ENCODE peak calls at places on chromosomes 2 and 18, in seven cellular contexts. V, Y, M, I, E, A and U are unnamed samples.

GRCh38 chr2:74290466-74291216 is 52.6 kb downstream of the SLC4A5 start:
- DNase-seq in V (no peak), Y (no peak), M (no peak), I (no peak), E (peak), A (no peak), U (no peak)

GRCh38 chr2:144004742-144005141 is 515.2 kb downstream of the ZEB2 start:
- DNase-seq in V (no peak), Y (no peak), M (no peak), I (no peak), E (no peak), A (no peak), U (no peak)

GRCh38 chr2:218476676-218477075 is 57.8 kb downstream of the VIL1 start:
- DNase-seq in V (peak), Y (peak), M (no peak), I (no peak), E (no peak), A (peak), U (no peak)

GRCh38 chr18:39751161-39751560 is 2185.6 kb upstream of the CELF4 start:
- DNase-seq in V (no peak), Y (no peak), M (no peak), I (no peak), E (no peak), A (no peak), U (no peak)

GRCh38 chr2:236661064-236661761 is 91.6 kb downstream of the ACKR3 start:
- DNase-seq in V (no peak), Y (no peak), M (no peak), I (no peak), E (no peak), A (peak), U (no peak)

GRCh38 chr2:224284134-224284946 is 117.6 kb downstream of the FAM124B start:
- DNase-seq in V (no peak), Y (no peak), M (no peak), I (no peak), E (peak), A (peak), U (no peak)

GRCh38 chr2:183033951-183034350 is 4.3 kb downstream of the NCKAP1 start:
- DNase-seq in V (no peak), Y (no peak), M (no peak), I (no peak), E (no peak), A (no peak), U (no peak)

GRCh38 chr2:153575171-153575853 is 96.8 kb upstream of the RPRM start:
- DNase-seq in V (no peak), Y (no peak), M (no peak), I (no peak), E (no peak), A (no peak), U (no peak)

GRCh38 chr2:166239548-166239947 is 111.7 kb upstream of the SCN1A start:
- DNase-seq in V (no peak), Y (no peak), M (no peak), I (no peak), E (no peak), A (peak), U (peak)

GRCh38 chr2:20326163-20326780 is 24.4 kb downstream of the PUM2 start:
- DNase-seq in V (peak), Y (peak), M (no peak), I (no peak), E (peak), A (peak), U (peak)

GRCh38 chr18:10514082-10514481 is 11.7 kb upstream of the NAPG start:
- DNase-seq in V (no peak), Y (no peak), M (no peak), I (no peak), E (no peak), A (no peak), U (no peak)

GRCh38 chr2:48927355-48927754 is 171.8 kb upstream of the LHCGR start:
- DNase-seq in V (no peak), Y (no peak), M (no peak), I (no peak), E (no peak), A (no peak), U (no peak)

GRCh38 chr2:60873381-60873780 is 8.0 kb upstream of the REL start:
- DNase-seq in V (no peak), Y (no peak), M (no peak), I (no peak), E (no peak), A (no peak), U (no peak)

GRCh38 chr2:215540646-215541045 is 104.8 kb upstream of the FN1 start:
- DNase-seq in V (no peak), Y (no peak), M (no peak), I (no peak), E (no peak), A (peak), U (peak)

GRCh38 chr2:119126650-119127049 is 31.9 kb downstream of the C1QL2 start:
- DNase-seq in V (no peak), Y (no peak), M (no peak), I (no peak), E (peak), A (no peak), U (no peak)

GRCh38 chr2:71223767-71224333 is 3.1 kb downstream of the PAIP2B start:
- DNase-seq in V (peak), Y (peak), M (no peak), I (no peak), E (peak), A (peak), U (no peak)

GRCh38 chr18:23982154-23983071 is 32.1 kb upstream of the TTC39C start:
- DNase-seq in V (peak), Y (peak), M (no peak), I (peak), E (no peak), A (peak), U (peak)

GRCh38 chr2:127932199-127932877 is 46.6 kb upstream of the AMMECR1L start:
- DNase-seq in V (no peak), Y (no peak), M (no peak), I (no peak), E (no peak), A (peak), U (peak)

GRCh38 chr2:130920417-130921030 is 83.8 kb downstream of the ARHGEF4 start:
- DNase-seq in V (no peak), Y (no peak), M (no peak), I (no peak), E (peak), A (peak), U (peak)

GRCh38 chr2:131094655-131095281 is 1.5 kb upstream of the FAM168B start:
- DNase-seq in V (no peak), Y (no peak), M (no peak), I (no peak), E (no peak), A (no peak), U (no peak)

GRCh38 chr18:44959013-44959412 is 278.3 kb downstream of the SETBP1 start:
- DNase-seq in V (no peak), Y (no peak), M (no peak), I (no peak), E (no peak), A (no peak), U (no peak)

GRCh38 chr2:195984951-195985726 is 83.5 kb downstream of the DNAH7 start:
- DNase-seq in V (no peak), Y (no peak), M (no peak), I (no peak), E (no peak), A (no peak), U (no peak)

GRCh38 chr2:219918929-219919328 is 291.5 kb downstream of the SLC4A3 start:
- DNase-seq in V (no peak), Y (no peak), M (no peak), I (no peak), E (no peak), A (no peak), U (no peak)

GRCh38 chr18:68507781-68508180 is 207.1 kb downstream of the TMX3 start:
- DNase-seq in V (no peak), Y (no peak), M (no peak), I (no peak), E (no peak), A (no peak), U (no peak)

GRCh38 chr2:85287721-85288120 is 40.1 kb downstream of the TGOLN2 start:
- DNase-seq in V (no peak), Y (no peak), M (no peak), I (no peak), E (no peak), A (no peak), U (no peak)

GRCh38 chr2:151289972-151290335 is 486 bp upstream of the NMI start:
- DNase-seq in V (peak), Y (peak), M (no peak), I (no peak), E (no peak), A (peak), U (no peak)

GRCh38 chr18:76791106-76791505 is 31.3 kb upstream of the ZNF236 start:
- DNase-seq in V (no peak), Y (no peak), M (no peak), I (no peak), E (no peak), A (no peak), U (no peak)

GRCh38 chr2:42138163-42139016 is 30.8 kb upstream of the EML4 start:
- DNase-seq in V (peak), Y (peak), M (no peak), I (peak), E (no peak), A (peak), U (peak)

GRCh38 chr18:35267161-35267651 is 22.8 kb downstream of the ZSCAN30 start:
- DNase-seq in V (peak), Y (peak), M (peak), I (no peak), E (no peak), A (peak), U (no peak)

GRCh38 chr2:218517434-218518206 is 50.5 kb downstream of the USP37 start:
- DNase-seq in V (no peak), Y (no peak), M (no peak), I (no peak), E (no peak), A (peak), U (peak)

GRCh38 chr2:177573120-177573519 is 180.5 kb downstream of the AGPS start:
- DNase-seq in V (no peak), Y (no peak), M (no peak), I (no peak), E (no peak), A (peak), U (no peak)

GRCh38 chr2:25512707-25513106 is 160.7 kb downstream of the DTNB start:
- DNase-seq in V (no peak), Y (no peak), M (no peak), I (no peak), E (no peak), A (no peak), U (no peak)

DNA sequence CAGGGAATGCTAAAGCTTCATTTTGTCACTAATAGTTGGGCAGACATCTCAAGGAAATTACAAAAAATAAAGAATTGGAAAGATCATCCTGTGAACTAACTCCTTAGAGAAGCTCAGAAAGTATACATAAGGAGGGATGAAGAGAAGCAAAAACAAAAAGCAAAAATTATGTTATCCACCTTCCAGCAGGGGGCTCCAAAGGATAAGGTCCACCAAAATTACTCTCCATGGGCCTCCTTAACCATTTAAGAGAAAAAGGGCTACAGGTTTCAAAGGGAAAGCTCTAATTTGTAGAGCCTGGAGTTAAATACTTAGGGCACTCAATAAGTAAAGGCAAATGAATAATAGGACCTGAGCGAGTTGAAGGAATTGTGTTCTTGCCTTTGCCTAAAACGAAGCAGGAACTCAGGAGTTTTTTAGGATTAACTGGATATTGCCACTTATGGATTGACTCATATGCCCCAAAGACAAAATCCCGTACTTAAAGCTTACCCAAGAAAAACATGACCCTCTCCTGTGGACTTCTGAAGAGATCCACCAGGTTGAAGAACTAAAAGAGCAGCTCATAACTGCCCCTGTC is 1167.9 kb downstream of the DSC3 start:
- DNase-seq in V (no peak), Y (no peak), M (no peak), I (no peak), E (peak), A (peak), U (no peak)
- TF ChIP-seq CTCF in V (no peak), Y (no peak), M (no peak), I (peak), E (peak), A (peak), U (peak)

GRCh38 chr2:99448556-99448955 is 41.3 kb downstream of the REV1 start:
- DNase-seq in V (no peak), Y (no peak), M (no peak), I (no peak), E (no peak), A (peak), U (peak)

GRCh38 chr2:99445065-99445464 is 44.8 kb downstream of the REV1 start:
- DNase-seq in V (no peak), Y (no peak), M (no peak), I (no peak), E (no peak), A (no peak), U (no peak)

GRCh38 chr2:99444222-99444621 is 45.6 kb downstream of the REV1 start:
- DNase-seq in V (no peak), Y (no peak), M (no peak), I (no peak), E (no peak), A (no peak), U (no peak)

GRCh38 chr2:99439989-99440388 is 49.8 kb downstream of the REV1 start:
- DNase-seq in V (no peak), Y (no peak), M (no peak), I (no peak), E (no peak), A (no peak), U (no peak)

GRCh38 chr2:99442837-99443236 is 47.0 kb downstream of the REV1 start:
- DNase-seq in V (no peak), Y (no peak), M (no peak), I (no peak), E (peak), A (peak), U (no peak)
- TF ChIP-seq CTCF in V (no peak), Y (peak), M (no peak), I (no peak), E (peak), A (peak), U (peak)

GRCh38 chr2:46488389-46488788 is 9.0 kb downstream of the TMEM247 start:
- DNase-seq in V (no peak), Y (no peak), M (no peak), I (no peak), E (no peak), A (no peak), U (no peak)
- TF ChIP-seq CTCF in V (no peak), Y (no peak), M (no peak), I (peak), E (no peak), A (peak), U (no peak)

DNA sequence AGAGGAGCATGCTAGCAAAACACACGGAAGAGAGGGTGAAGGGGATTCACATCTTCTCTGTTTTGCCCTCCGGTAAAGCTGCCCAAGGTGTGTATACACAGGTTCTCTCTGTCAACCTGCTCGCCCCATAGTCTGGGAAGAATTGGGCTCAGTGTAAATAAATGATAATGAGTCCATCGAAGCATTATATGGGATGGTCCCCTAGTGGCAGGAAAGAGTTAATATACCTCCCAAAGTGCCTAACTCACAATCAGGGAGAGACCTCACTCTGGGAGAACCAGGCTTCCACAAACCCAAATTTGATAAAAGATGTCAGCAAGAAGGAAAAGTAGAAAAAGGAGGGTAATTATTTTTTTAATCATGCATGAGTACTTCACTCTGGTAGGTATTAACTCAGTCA is 262.2 kb upstream of the ZNF521 start:
- DNase-seq in V (no peak), Y (no peak), M (no peak), I (no peak), E (no peak), A (no peak), U (no peak)
- TF ChIP-seq CTCF in V (no peak), Y (no peak), M (no peak), I (no peak), E (no peak), A (no peak), U (no peak)

DNA sequence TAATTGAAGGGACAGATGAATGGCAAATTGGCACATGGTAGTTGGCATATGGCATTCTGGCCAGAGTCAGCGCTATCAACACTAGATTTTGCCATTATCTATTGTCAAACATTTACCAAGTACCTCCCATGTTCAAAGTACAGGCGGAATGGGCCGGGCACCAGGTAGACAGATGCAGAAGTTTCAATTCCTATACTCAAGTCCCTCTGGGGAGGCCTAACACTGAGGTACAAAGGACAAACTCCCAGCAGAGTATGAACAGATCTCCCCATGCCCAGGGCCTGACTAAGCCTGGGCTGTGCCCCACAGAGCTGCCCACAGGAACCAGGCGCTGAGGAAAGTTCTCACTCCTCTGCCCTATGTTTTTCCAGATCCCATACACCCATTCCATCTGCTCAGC is 257.5 kb upstream of the KLHL29 start:
- DNase-seq in V (no peak), Y (no peak), M (peak), I (no peak), E (no peak), A (no peak), U (no peak)
- TF ChIP-seq CTCF in V (no peak), Y (no peak), M (no peak), I (no peak), E (no peak), A (no peak), U (no peak)

GRCh38 chr2:121356058-121356640 is 71.1 kb upstream of the TFCP2L1 start:
- DNase-seq in V (no peak), Y (no peak), M (no peak), I (no peak), E (peak), A (peak), U (peak)
- TF ChIP-seq CTCF in V (no peak), Y (peak), M (peak), I (peak), E (peak), A (peak), U (peak)

GRCh38 chr2:65504814-65505697 is 72.7 kb upstream of the SPRED2 start:
- DNase-seq in V (no peak), Y (no peak), M (no peak), I (no peak), E (no peak), A (no peak), U (no peak)
- TF ChIP-seq CTCF in V (no peak), Y (no peak), M (no peak), I (no peak), E (no peak), A (no peak), U (no peak)